ENCODE peak calls at places on chromosomes 16 and 17, in nine cellular contexts. Y is Right ventricle myocardium superior, K is NCI-H748 treated with DMSO at 0.1 percent for 48 hours, L is ascending aorta, O is NCI-H1092, Q is neural progenitor cell, A is cardiac fibroblast, T is ACHN, V is islet precursor cell. U is an unnamed sample.

GRCh38 chr17:46201491-46201890 is 8.3 kb upstream of the KANSL1 start:
- DNase-seq in Y (no peak), K (no peak), L (no peak), O (no peak), Q (no peak), A (no peak), T (no peak), V (no peak), U (no peak)

GRCh38 chr17:7107795-7108559 is 6.6 kb downstream of the ASGR2 start:
- DNase-seq in Y (no peak), K (no peak), L (no peak), O (no peak), Q (no peak), A (no peak), T (no peak), V (no peak), U (no peak)

GRCh38 chr17:28717578-28718316 is at the start of gene RAB34:
- DNase-seq in Y (peak; percentile 81), K (no peak), L (peak; percentile 92), O (no peak), Q (peak; percentile 99), A (peak; percentile 95), T (peak; percentile 92), V (peak; percentile 99), U (no peak)

GRCh38 chr17:28398280-28398981 is 7.6 kb downstream of the SLC46A1 start:
- DNase-seq in Y (no peak), K (no peak), L (no peak), O (no peak), Q (no peak), A (no peak), T (peak; percentile 84), V (peak; percentile 60), U (no peak)

GRCh38 chr16:86515780-86516617 is 5.7 kb downstream of the FOXF1 start:
- DNase-seq in Y (peak; percentile 14), K (no peak), L (no peak), O (no peak), Q (peak; percentile 71), A (peak; percentile 22), T (no peak), V (no peak), U (no peak)

GRCh38 chr17:1413281-1413791 is 13.3 kb upstream of the YWHAE start:
- DNase-seq in Y (peak; percentile 82), K (peak; percentile 23), L (peak; percentile 88), O (peak; percentile 6), Q (no peak), A (peak; percentile 89), T (peak; percentile 57), V (no peak), U (no peak)

GRCh38 chr16:54417384-54417783 is 130.8 kb upstream of the IRX3 start:
- DNase-seq in Y (no peak), K (no peak), L (no peak), O (no peak), Q (no peak), A (no peak), T (no peak), V (no peak), U (no peak)

GRCh38 chr16:54430491-54431030 is 144.0 kb upstream of the IRX3 start:
- DNase-seq in Y (no peak), K (no peak), L (no peak), O (no peak), Q (peak; percentile 87), A (peak; percentile 59), T (no peak), V (peak; percentile 56), U (no peak)

GRCh38 chr17:55155867-55156560 is 108.7 kb upstream of the HLF start:
- DNase-seq in Y (no peak), K (no peak), L (no peak), O (peak; percentile 24), Q (no peak), A (no peak), T (no peak), V (no peak), U (no peak)